ENCODE peak calls at places on chromosome 18, in four cellular contexts. Y is IMR-90, I is mesendoderm, B is H1. Q is an unnamed sample.

GRCh38 chr18:13526519-13526918 is 199.8 kb downstream of the FAM210A start:
- DNase-seq in Y (no peak), I (no peak), B (no peak), Q (no peak)

GRCh38 chr18:10588975-10589374 is 63.1 kb downstream of the NAPG start:
- DNase-seq in Y (peak), I (no peak), B (no peak), Q (no peak)

GRCh38 chr18:36950960-36951359 is 122.0 kb downstream of the KIAA1328 start:
- DNase-seq in Y (no peak), I (no peak), B (no peak), Q (no peak)

GRCh38 chr18:77124452-77124922 is 8.1 kb downstream of the MBP start:
- DNase-seq in Y (no peak), I (peak), B (no peak), Q (no peak)

GRCh38 chr18:68263481-68263880 is 451.4 kb downstream of the TMX3 start:
- DNase-seq in Y (peak), I (no peak), B (no peak), Q (no peak)

GRCh38 chr18:2825613-2826205 is 21.1 kb upstream of the EMILIN2 start:
- DNase-seq in Y (no peak), I (no peak), B (no peak), Q (no peak)

GRCh38 chr18:78772369-78773302 is 207.0 kb upstream of the SALL3 start:
- DNase-seq in Y (no peak), I (no peak), B (no peak), Q (no peak)

GRCh38 chr18:58046794-58047555 is 2.9 kb downstream of the NEDD4L start:
- DNase-seq in Y (no peak), I (peak), B (no peak), Q (no peak)

GRCh38 chr18:55320399-55321255 is 267.4 kb downstream of the TCF4 start:
- DNase-seq in Y (peak), I (no peak), B (no peak), Q (no peak)

GRCh38 chr18:12606592-12607315 is 51.2 kb downstream of the SPIRE1 start:
- DNase-seq in Y (peak), I (peak), B (no peak), Q (no peak)

GRCh38 chr18:79934311-79935097 is 16.9 kb downstream of the SLC66A2 start:
- DNase-seq in Y (no peak), I (peak), B (no peak), Q (peak)

GRCh38 chr18:36850527-36851201 is 21.7 kb downstream of the KIAA1328 start:
- DNase-seq in Y (peak), I (no peak), B (no peak), Q (no peak)

GRCh38 chr18:79681484-79682387 is 2.1 kb downstream of the CTDP1 start:
- DNase-seq in Y (no peak), I (no peak), B (no peak), Q (no peak)

GRCh38 chr18:35059280-35059927 is 18.2 kb downstream of the MAPRE2 start:
- DNase-seq in Y (no peak), I (no peak), B (no peak), Q (no peak)

GRCh38 chr18:60019463-60019840 is 119.7 kb downstream of the PMAIP1 start:
- DNase-seq in Y (peak), I (peak), B (no peak), Q (no peak)

GRCh38 chr18:12751503-12751884 is 48.7 kb downstream of the PSMG2 start:
- DNase-seq in Y (no peak), I (no peak), B (no peak), Q (no peak)

GRCh38 chr18:34222396-34223163 is 2.1 kb downstream of the NOL4 start:
- DNase-seq in Y (no peak), I (peak), B (no peak), Q (peak)

GRCh38 chr18:59690216-59691045 is 6.8 kb downstream of the CCBE1 start:
- DNase-seq in Y (no peak), I (peak), B (peak), Q (peak)

GRCh38 chr18:10072659-10073309 is 159.0 kb downstream of the VAPA start:
- DNase-seq in Y (peak), I (no peak), B (no peak), Q (no peak)

GRCh38 chr18:52670903-52671302 is 330.9 kb downstream of the DCC start:
- DNase-seq in Y (peak), I (peak), B (no peak), Q (no peak)

GRCh38 chr18:49727816-49728215 is 85.5 kb downstream of the ACAA2 start:
- DNase-seq in Y (no peak), I (no peak), B (no peak), Q (no peak)

GRCh38 chr18:21599585-21600525 is 649 bp downstream of the ESCO1 start:
- DNase-seq in Y (peak), I (peak), B (no peak), Q (peak)

GRCh38 chr18:13112982-13113381 is 105.6 kb upstream of the LDLRAD4 start:
- DNase-seq in Y (peak), I (peak), B (peak), Q (peak)

GRCh38 chr18:24413148-24413547 is 13.3 kb upstream of the IMPACT start:
- DNase-seq in Y (no peak), I (peak), B (no peak), Q (peak)

GRCh38 chr18:37721544-37722302 is 156.1 kb upstream of the CELF4 start:
- DNase-seq in Y (no peak), I (no peak), B (no peak), Q (no peak)

GRCh38 chr18:7568426-7568825 is 1.3 kb downstream of the PTPRM start:
- DNase-seq in Y (peak), I (peak), B (no peak), Q (peak)

GRCh38 chr18:79543861-79544385 is 135.7 kb upstream of the CTDP1 start:
- DNase-seq in Y (no peak), I (no peak), B (no peak), Q (peak)

GRCh38 chr18:47204908-47205522 is 28.9 kb upstream of the IER3IP1 start:
- DNase-seq in Y (peak), I (peak), B (no peak), Q (peak)

GRCh38 chr18:24274822-24275221 is 122.8 kb downstream of the OSBPL1A start:
- DNase-seq in Y (no peak), I (no peak), B (no peak), Q (no peak)

GRCh38 chr18:50218432-50219197 is 23.7 kb upstream of the MYO5B start:
- DNase-seq in Y (peak), I (peak), B (no peak), Q (peak)

GRCh38 chr18:45854036-45854586 is 28.6 kb downstream of the SIGLEC15 start:
- DNase-seq in Y (no peak), I (peak), B (no peak), Q (no peak)

GRCh38 chr18:74217476-74218143 is 69.3 kb downstream of the TIMM21 start:
- DNase-seq in Y (no peak), I (no peak), B (no peak), Q (no peak)

GRCh38 chr18:76953186-76953982 is 131.0 kb downstream of the ZNF236 start:
- DNase-seq in Y (peak), I (no peak), B (no peak), Q (no peak)

GRCh38 chr18:63088262-63088661 is 231.3 kb downstream of the BCL2 start:
- DNase-seq in Y (no peak), I (peak), B (peak), Q (peak)
- H3K18ac ChIP-seq in Y (no peak), I (no peak), B (no peak), Q (peak)

GRCh38 chr18:62611395-62612241 is 88.8 kb downstream of the ZCCHC2 start:
- DNase-seq in Y (no peak), I (no peak), B (no peak), Q (no peak)
- H3K23ac ChIP-seq in Y (no peak), I (no peak), B (no peak), Q (no peak)

DNA sequence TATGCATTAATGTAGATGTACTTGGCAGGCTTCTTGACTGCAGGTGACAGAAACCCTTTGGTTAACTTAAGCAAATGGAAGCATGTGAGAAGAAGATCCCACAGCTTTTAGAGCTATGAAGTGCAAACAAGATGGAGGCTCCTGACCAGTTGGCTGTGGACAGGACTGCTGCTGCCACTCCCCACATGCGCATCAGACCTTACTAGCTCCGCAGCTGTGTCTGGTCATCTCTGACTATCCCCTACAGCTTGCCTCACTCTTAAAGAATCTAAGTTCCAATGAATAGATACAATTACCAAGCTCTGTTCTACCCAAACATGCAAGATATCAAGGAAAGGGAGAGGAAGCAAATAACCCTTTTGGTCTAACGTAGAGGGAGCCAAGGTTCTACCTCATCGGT is 587.6 kb downstream of the DSC3 start:
- DNase-seq in Y (no peak), I (peak), B (no peak), Q (no peak)
- H3K56ac ChIP-seq in Y (no peak), I (no peak), B (no peak), Q (no peak)

DNA sequence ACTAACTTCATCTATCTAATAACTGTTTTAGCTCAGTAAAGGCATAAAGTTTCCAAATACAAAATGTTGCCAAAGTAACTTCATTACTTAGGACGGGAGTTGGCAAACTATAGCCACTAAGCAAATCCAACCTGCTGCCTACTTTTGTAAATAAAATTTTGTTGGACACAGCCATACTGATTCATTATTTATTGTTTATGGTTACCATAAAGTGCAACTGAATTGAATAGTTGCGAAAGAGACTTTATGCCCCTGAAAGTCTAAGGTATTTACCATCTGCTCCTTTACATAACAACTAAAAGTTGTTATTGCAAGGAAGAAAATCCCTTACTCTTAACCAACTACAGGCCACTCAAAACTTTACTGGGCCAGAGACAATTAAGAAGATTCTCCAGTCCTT is 256.7 kb upstream of the RBBP8 start:
- DNase-seq in Y (peak), I (no peak), B (no peak), Q (no peak)
- H3K18ac ChIP-seq in Y (peak), I (no peak), B (no peak), Q (no peak)

GRCh38 chr18:48408111-48408726 is 964 bp downstream of the ZBTB7C start:
- DNase-seq in Y (no peak), I (peak), B (no peak), Q (no peak)
- H3K23ac ChIP-seq in Y (peak), I (no peak), B (no peak), Q (no peak)

GRCh38 chr18:32318581-32318980 is 128.7 kb downstream of the MEP1B start:
- DNase-seq in Y (no peak), I (no peak), B (no peak), Q (no peak)

GRCh38 chr18:32317651-32318050 is 127.8 kb downstream of the MEP1B start:
- DNase-seq in Y (peak), I (no peak), B (no peak), Q (no peak)

GRCh38 chr18:32324173-32324572 is 134.3 kb downstream of the MEP1B start:
- DNase-seq in Y (peak), I (no peak), B (no peak), Q (no peak)

GRCh38 chr18:32319084-32319483 is 129.2 kb downstream of the MEP1B start:
- DNase-seq in Y (no peak), I (no peak), B (no peak), Q (no peak)

GRCh38 chr18:32321826-32322225 is 132.0 kb downstream of the MEP1B start:
- DNase-seq in Y (no peak), I (no peak), B (no peak), Q (no peak)
- H3K56ac ChIP-seq in Y (no peak), I (no peak), B (no peak), Q (no peak)

Q was measured in H9.